ENCODE peak calls at places on chromosomes 12 and 14, in nine cellular contexts. One of them, this sample, is unnamed.

GRCh38 chr12:4114986-4115385 is 158.6 kb upstream of the CCND2 start:
- DNase-seq in DMS153: no peak
- DNase-seq in NCI-H69: no peak
- DNase-seq in substantia nigra: no peak
- DNase-seq in T-helper 2 cell: no peak
- DNase-seq in LHCN-M2: no peak
- DNase-seq in skeletal muscle cell: no peak
- DNase-seq in frontal cortex: no peak
- DNase-seq in iris pigment epithelial cell: no peak
- DNase-seq in this sample: no peak

GRCh38 chr12:19710811-19711793 is 271.8 kb downstream of the AEBP2 start:
- DNase-seq in DMS153: no peak
- DNase-seq in frontal cortex: no peak
- DNase-seq in NCI-H69: no peak
- DNase-seq in skeletal muscle cell: peak; percentile 43
- DNase-seq in T-helper 2 cell: no peak
- DNase-seq in substantia nigra: no peak
- DNase-seq in iris pigment epithelial cell: peak; percentile 9
- DNase-seq in LHCN-M2: no peak
- DNase-seq in this sample: peak; percentile 32

GRCh38 chr12:12381982-12382381 is 25.1 kb downstream of the BORCS5 start:
- DNase-seq in T-helper 2 cell: no peak
- DNase-seq in DMS153: no peak
- DNase-seq in frontal cortex: no peak
- DNase-seq in skeletal muscle cell: no peak
- DNase-seq in LHCN-M2: no peak
- DNase-seq in substantia nigra: no peak
- DNase-seq in NCI-H69: no peak
- DNase-seq in iris pigment epithelial cell: no peak
- DNase-seq in this sample: no peak

GRCh38 chr12:59452259-59452658 is 143.6 kb upstream of the SLC16A7 start:
- DNase-seq in LHCN-M2: peak; percentile 83
- DNase-seq in T-helper 2 cell: no peak
- DNase-seq in skeletal muscle cell: peak; percentile 52
- DNase-seq in NCI-H69: no peak
- DNase-seq in iris pigment epithelial cell: peak; percentile 82
- DNase-seq in substantia nigra: no peak
- DNase-seq in frontal cortex: no peak
- DNase-seq in DMS153: no peak
- DNase-seq in this sample: no peak

GRCh38 chr12:1927751-1928351 is 9.4 kb upstream of the CACNA2D4 start:
- DNase-seq in frontal cortex: no peak
- DNase-seq in substantia nigra: no peak
- DNase-seq in iris pigment epithelial cell: no peak
- DNase-seq in LHCN-M2: no peak
- DNase-seq in skeletal muscle cell: no peak
- DNase-seq in NCI-H69: no peak
- DNase-seq in DMS153: no peak
- DNase-seq in T-helper 2 cell: no peak
- DNase-seq in this sample: no peak

GRCh38 chr14:91284146-91284790 is 39.8 kb upstream of the GPR68 start:
- DNase-seq in LHCN-M2: peak; percentile 64
- DNase-seq in NCI-H69: no peak
- DNase-seq in substantia nigra: no peak
- DNase-seq in iris pigment epithelial cell: peak; percentile 79
- DNase-seq in frontal cortex: no peak
- DNase-seq in skeletal muscle cell: peak; percentile 25
- DNase-seq in T-helper 2 cell: no peak
- DNase-seq in DMS153: no peak
- DNase-seq in this sample: no peak

GRCh38 chr14:77822307-77822706 is 22.4 kb downstream of the ADCK1 start:
- DNase-seq in skeletal muscle cell: no peak
- DNase-seq in iris pigment epithelial cell: no peak
- DNase-seq in DMS153: no peak
- DNase-seq in LHCN-M2: no peak
- DNase-seq in T-helper 2 cell: no peak
- DNase-seq in substantia nigra: no peak
- DNase-seq in NCI-H69: no peak
- DNase-seq in frontal cortex: no peak
- DNase-seq in this sample: no peak

GRCh38 chr14:54533100-54533499 is 23.4 kb downstream of the CGRRF1 start:
- DNase-seq in frontal cortex: no peak
- DNase-seq in iris pigment epithelial cell: no peak
- DNase-seq in DMS153: no peak
- DNase-seq in LHCN-M2: no peak
- DNase-seq in skeletal muscle cell: no peak
- DNase-seq in NCI-H69: no peak
- DNase-seq in substantia nigra: no peak
- DNase-seq in T-helper 2 cell: no peak
- DNase-seq in this sample: peak; percentile 29

GRCh38 chr12:30754750-30755394 is at the start of gene CAPRIN2:
- DNase-seq in LHCN-M2: peak; percentile 89
- DNase-seq in frontal cortex: peak; percentile 90
- DNase-seq in NCI-H69: peak; percentile 100
- DNase-seq in substantia nigra: peak; percentile 86
- DNase-seq in iris pigment epithelial cell: peak; percentile 96
- DNase-seq in DMS153: peak; percentile 94
- DNase-seq in T-helper 2 cell: peak; percentile 87
- DNase-seq in skeletal muscle cell: peak; percentile 83
- DNase-seq in this sample: peak; percentile 99

GRCh38 chr12:58639323-58639934 is 280.9 kb downstream of the LRIG3 start:
- DNase-seq in iris pigment epithelial cell: peak; percentile 58
- DNase-seq in NCI-H69: peak; percentile 99
- DNase-seq in T-helper 2 cell: no peak
- DNase-seq in LHCN-M2: peak; percentile 4
- DNase-seq in DMS153: peak; percentile 81
- DNase-seq in substantia nigra: no peak
- DNase-seq in skeletal muscle cell: no peak
- DNase-seq in frontal cortex: no peak
- DNase-seq in this sample: no peak

GRCh38 chr12:31872831-31873604 is 86.2 kb upstream of the RESF1 start:
- DNase-seq in NCI-H69: peak; percentile 87
- DNase-seq in substantia nigra: no peak
- DNase-seq in T-helper 2 cell: no peak
- DNase-seq in iris pigment epithelial cell: no peak
- DNase-seq in frontal cortex: no peak
- DNase-seq in DMS153: no peak
- DNase-seq in LHCN-M2: no peak
- DNase-seq in skeletal muscle cell: no peak
- DNase-seq in this sample: no peak

This sample was measured in left kidney.